ENCODE peak calls at places on chromosomes 11 and 22, in seven cellular contexts. One of them, this sample, is unnamed.

GRCh38 chr11:87473174-87473573 is 435.4 kb downstream of the TMEM135 start:
- DNase-seq in WERI-Rb-1: no peak
- DNase-seq in psoas muscle: no peak
- DNase-seq in suprapubic skin: no peak
- DNase-seq in prostate gland: no peak
- DNase-seq in aorta: no peak
- DNase-seq in CD4-positive, alpha-beta T cell: no peak
- DNase-seq in this sample: no peak

GRCh38 chr22:44664149-44664548 is 37.9 kb upstream of the PRR5 start:
- DNase-seq in prostate gland: no peak
- DNase-seq in suprapubic skin: peak; percentile 74
- DNase-seq in aorta: peak; percentile 90
- DNase-seq in psoas muscle: peak; percentile 59
- DNase-seq in CD4-positive, alpha-beta T cell: peak; percentile 20
- DNase-seq in WERI-Rb-1: no peak
- DNase-seq in this sample: peak; percentile 51

GRCh38 chr22:42228480-42228879 is 42.0 kb downstream of the TCF20 start:
- DNase-seq in WERI-Rb-1: no peak
- DNase-seq in psoas muscle: no peak
- DNase-seq in aorta: no peak
- DNase-seq in prostate gland: no peak
- DNase-seq in CD4-positive, alpha-beta T cell: no peak
- DNase-seq in suprapubic skin: no peak
- DNase-seq in this sample: no peak

GRCh38 chr11:67418476-67419281 is 3.2 kb downstream of the CARNS1 start:
- DNase-seq in aorta: no peak
- DNase-seq in WERI-Rb-1: no peak
- DNase-seq in suprapubic skin: no peak
- DNase-seq in psoas muscle: peak; percentile 60
- DNase-seq in prostate gland: no peak
- DNase-seq in CD4-positive, alpha-beta T cell: no peak
- DNase-seq in this sample: peak; percentile 67

GRCh38 chr22:49853981-49854791 is 542 bp downstream of the ZBED4 start:
- DNase-seq in CD4-positive, alpha-beta T cell: no peak
- DNase-seq in psoas muscle: no peak
- DNase-seq in suprapubic skin: no peak
- DNase-seq in aorta: peak; percentile 56
- DNase-seq in prostate gland: peak; percentile 27
- DNase-seq in WERI-Rb-1: peak; percentile 23
- DNase-seq in this sample: no peak

GRCh38 chr22:42918500-42918899 is 61.4 kb upstream of the ARFGAP3 start:
- DNase-seq in suprapubic skin: no peak
- DNase-seq in WERI-Rb-1: no peak
- DNase-seq in CD4-positive, alpha-beta T cell: no peak
- DNase-seq in psoas muscle: no peak
- DNase-seq in prostate gland: peak; percentile 54
- DNase-seq in aorta: no peak
- DNase-seq in this sample: no peak

GRCh38 chr11:118164885-118165284 is 11.6 kb downstream of the SCN2B start:
- DNase-seq in suprapubic skin: no peak
- DNase-seq in CD4-positive, alpha-beta T cell: no peak
- DNase-seq in aorta: peak; percentile 19
- DNase-seq in psoas muscle: no peak
- DNase-seq in prostate gland: no peak
- DNase-seq in WERI-Rb-1: no peak
- DNase-seq in this sample: no peak

GRCh38 chr11:1888811-1889526 is 2.7 kb downstream of the PRR33 start:
- DNase-seq in psoas muscle: peak; percentile 48
- DNase-seq in aorta: no peak
- DNase-seq in suprapubic skin: no peak
- DNase-seq in prostate gland: no peak
- DNase-seq in CD4-positive, alpha-beta T cell: peak; percentile 59
- DNase-seq in WERI-Rb-1: no peak
- DNase-seq in this sample: peak; percentile 42

GRCh38 chr11:76048763-76049162 is 157.5 kb downstream of the WNT11 start:
- DNase-seq in CD4-positive, alpha-beta T cell: no peak
- DNase-seq in prostate gland: no peak
- DNase-seq in suprapubic skin: no peak
- DNase-seq in WERI-Rb-1: peak; percentile 26
- DNase-seq in psoas muscle: no peak
- DNase-seq in aorta: no peak
- DNase-seq in this sample: no peak

GRCh38 chr11:61794579-61794978 is 1.9 kb downstream of the FEN1 start:
- DNase-seq in CD4-positive, alpha-beta T cell: no peak
- DNase-seq in WERI-Rb-1: no peak
- DNase-seq in suprapubic skin: no peak
- DNase-seq in aorta: no peak
- DNase-seq in prostate gland: no peak
- DNase-seq in psoas muscle: no peak
- DNase-seq in this sample: no peak

GRCh38 chr11:61792310-61793083 is at the start of the genes FEN1 and TMEM258:
- DNase-seq in aorta: peak; percentile 94
- DNase-seq in prostate gland: peak; percentile 84
- DNase-seq in suprapubic skin: peak; percentile 95
- DNase-seq in psoas muscle: peak; percentile 90
- DNase-seq in CD4-positive, alpha-beta T cell: peak; percentile 75
- DNase-seq in WERI-Rb-1: peak; percentile 93
- DNase-seq in this sample: peak; percentile 89

GRCh38 chr11:61793084-61793828 is 545 bp downstream of the FEN1 start:
- DNase-seq in prostate gland: no peak
- DNase-seq in suprapubic skin: no peak
- DNase-seq in aorta: no peak
- DNase-seq in CD4-positive, alpha-beta T cell: no peak
- DNase-seq in psoas muscle: no peak
- DNase-seq in WERI-Rb-1: peak; percentile 40
- DNase-seq in this sample: no peak

GRCh38 chr11:61793829-61794204 is 1.1 kb downstream of the FEN1 start:
- DNase-seq in prostate gland: no peak
- DNase-seq in aorta: no peak
- DNase-seq in psoas muscle: no peak
- DNase-seq in WERI-Rb-1: no peak
- DNase-seq in CD4-positive, alpha-beta T cell: no peak
- DNase-seq in suprapubic skin: no peak
- DNase-seq in this sample: no peak

DNA sequence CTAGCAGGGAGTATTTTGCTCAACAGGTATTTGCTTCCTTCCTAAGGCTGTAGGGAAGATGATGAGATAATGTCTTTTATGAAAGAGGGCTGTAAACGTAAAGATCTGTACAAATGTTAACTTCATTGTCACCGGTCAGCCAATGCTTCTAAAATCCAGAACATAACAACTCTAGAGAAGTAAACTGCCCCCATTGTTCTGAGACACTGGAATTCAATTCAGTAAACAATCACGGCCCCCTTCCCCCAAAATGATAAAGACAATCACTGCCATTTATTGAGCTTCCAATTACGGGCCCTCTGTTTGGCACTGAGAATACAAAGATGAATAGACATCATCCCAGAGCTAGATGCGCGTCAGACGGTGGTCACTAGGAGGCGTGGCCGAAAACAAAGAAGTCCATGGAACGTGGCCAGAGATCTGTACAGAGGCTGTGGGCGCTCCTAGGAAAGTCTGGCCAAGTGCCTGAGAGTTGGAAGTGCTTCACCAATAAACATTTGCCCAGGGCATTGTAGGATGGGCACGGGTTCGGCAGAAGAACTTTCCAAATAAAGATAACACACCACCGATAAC is 576 bp downstream of the TMEM258 start:
- DNase-seq in CD4-positive, alpha-beta T cell: no peak
- DNase-seq in psoas muscle: peak; percentile 61
- DNase-seq in WERI-Rb-1: peak; percentile 73
- DNase-seq in suprapubic skin: peak; percentile 85
- DNase-seq in aorta: peak; percentile 75
- DNase-seq in prostate gland: peak; percentile 33
- DNase-seq in this sample: peak; percentile 76
- H3K27ac ChIP-seq in CD4-positive, alpha-beta T cell: peak overlapping the region; percentile 93
- H3K27ac ChIP-seq in psoas muscle: peak overlapping the region; percentile 97
- H3K27ac ChIP-seq in WERI-Rb-1: peak overlapping the region; percentile 100
- H3K27ac ChIP-seq in suprapubic skin: peak overlapping the region; percentile 94
- H3K27ac ChIP-seq in aorta: no peak overlapping the region
- H3K27ac ChIP-seq in prostate gland: peak overlapping the region; percentile 92
- H3K27ac ChIP-seq in this sample: peak overlapping the region; percentile 98

GRCh38 chr11:31114437-31114836 is 255.1 kb downstream of the DCDC1 start:
- DNase-seq in prostate gland: peak; percentile 5
- DNase-seq in WERI-Rb-1: no peak
- DNase-seq in psoas muscle: no peak
- DNase-seq in CD4-positive, alpha-beta T cell: no peak
- DNase-seq in suprapubic skin: no peak
- DNase-seq in aorta: no peak
- DNase-seq in this sample: no peak
- H3K27ac ChIP-seq in prostate gland: no peak overlapping the region
- H3K27ac ChIP-seq in WERI-Rb-1: no peak overlapping the region
- H3K27ac ChIP-seq in psoas muscle: no peak overlapping the region
- H3K27ac ChIP-seq in CD4-positive, alpha-beta T cell: no peak overlapping the region
- H3K27ac ChIP-seq in suprapubic skin: no peak overlapping the region
- H3K27ac ChIP-seq in aorta: no peak overlapping the region
- H3K27ac ChIP-seq in this sample: no peak overlapping the region

GRCh38 chr11:72570893-72571741 is 103.1 kb downstream of the PDE2A start:
- DNase-seq in aorta: no peak
- DNase-seq in CD4-positive, alpha-beta T cell: no peak
- DNase-seq in WERI-Rb-1: no peak
- DNase-seq in suprapubic skin: no peak
- DNase-seq in prostate gland: no peak
- DNase-seq in psoas muscle: no peak
- DNase-seq in this sample: peak; percentile 25

GRCh38 chr11:72574046-72574445 is 100.2 kb downstream of the PDE2A start:
- DNase-seq in prostate gland: no peak
- DNase-seq in psoas muscle: no peak
- DNase-seq in CD4-positive, alpha-beta T cell: no peak
- DNase-seq in WERI-Rb-1: no peak
- DNase-seq in aorta: no peak
- DNase-seq in suprapubic skin: peak; percentile 35
- DNase-seq in this sample: peak; percentile 10

GRCh38 chr11:72569966-72570892 is 104.0 kb downstream of the PDE2A start:
- DNase-seq in CD4-positive, alpha-beta T cell: no peak
- DNase-seq in WERI-Rb-1: no peak
- DNase-seq in prostate gland: no peak
- DNase-seq in aorta: no peak
- DNase-seq in suprapubic skin: no peak
- DNase-seq in psoas muscle: no peak
- DNase-seq in this sample: peak; percentile 2

GRCh38 chr11:72573380-72573949 is 100.8 kb downstream of the PDE2A start:
- DNase-seq in suprapubic skin: peak; percentile 54
- DNase-seq in prostate gland: no peak
- DNase-seq in aorta: peak; percentile 34
- DNase-seq in psoas muscle: no peak
- DNase-seq in CD4-positive, alpha-beta T cell: no peak
- DNase-seq in WERI-Rb-1: peak; percentile 65
- DNase-seq in this sample: no peak

GRCh38 chr11:72568861-72569260 is 105.4 kb downstream of the PDE2A start:
- DNase-seq in aorta: no peak
- DNase-seq in suprapubic skin: no peak
- DNase-seq in psoas muscle: no peak
- DNase-seq in prostate gland: no peak
- DNase-seq in CD4-positive, alpha-beta T cell: no peak
- DNase-seq in WERI-Rb-1: no peak
- DNase-seq in this sample: no peak
- H3K27ac ChIP-seq in aorta: no peak overlapping the region
- H3K27ac ChIP-seq in suprapubic skin: no peak overlapping the region
- H3K27ac ChIP-seq in psoas muscle: no peak overlapping the region
- H3K27ac ChIP-seq in prostate gland: no peak overlapping the region
- H3K27ac ChIP-seq in CD4-positive, alpha-beta T cell: no peak overlapping the region
- H3K27ac ChIP-seq in WERI-Rb-1: no peak overlapping the region
- H3K27ac ChIP-seq in this sample: no peak overlapping the region

DNA sequence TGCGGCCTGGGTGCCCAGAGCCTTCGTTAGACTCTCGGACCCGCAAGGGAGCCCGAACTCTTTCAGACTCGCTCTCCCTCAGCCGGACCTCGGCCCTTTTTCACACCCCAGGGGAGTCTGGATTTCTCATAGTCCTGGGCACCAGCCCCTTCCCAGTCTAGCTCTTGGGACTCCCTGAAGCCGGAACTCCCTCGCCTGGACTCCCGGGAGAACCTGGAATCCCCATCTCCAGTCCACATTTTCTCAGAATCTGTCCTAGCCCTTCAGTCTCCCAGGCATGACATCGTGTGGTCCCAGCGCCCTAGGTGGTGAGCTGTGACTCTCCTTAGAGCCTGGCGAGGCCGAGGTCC is 606 bp upstream of the DUSP18 start:
- DNase-seq in aorta: no peak
- DNase-seq in prostate gland: no peak
- DNase-seq in WERI-Rb-1: no peak
- DNase-seq in psoas muscle: no peak
- DNase-seq in CD4-positive, alpha-beta T cell: no peak
- DNase-seq in suprapubic skin: no peak
- DNase-seq in this sample: no peak
- H3K27ac ChIP-seq in aorta: no peak overlapping the region
- H3K27ac ChIP-seq in prostate gland: peak overlapping the region; percentile 9
- H3K27ac ChIP-seq in WERI-Rb-1: peak overlapping the region; percentile 94
- H3K27ac ChIP-seq in psoas muscle: no peak overlapping the region
- H3K27ac ChIP-seq in CD4-positive, alpha-beta T cell: no peak overlapping the region
- H3K27ac ChIP-seq in suprapubic skin: no peak overlapping the region
- H3K27ac ChIP-seq in this sample: peak overlapping the region; percentile 49

This sample was measured in stomach.